ENCODE peak calls at places on chromosomes 16 and 17, in eight cellular contexts. W is hippocampal formation; S is posterior cingulate gyrus; B is stimulated activated CD8-positive, alpha-beta memory T cell treated with anti-CD3 and anti-CD28 coated beads, Interleukin-2, amount 100 ng/mL, for 1 hour; Y is substantia nigra; J is DND-41; G is caudate nucleus; R is ACHN. T is an unnamed sample.

GRCh38 chr16:3594316-3595109 is 16.9 kb downstream of the SLX4 start:
- DNase-seq in W (no peak), S (no peak), B (no peak), Y (no peak), J (no peak), G (no peak), R (no peak), T (no peak)

GRCh38 chr17:81481011-81481799 is 31.4 kb downstream of the ACTG1 start:
- DNase-seq in W (peak), S (peak), B (peak), Y (peak), J (peak), G (peak), R (no peak), T (peak)

GRCh38 chr16:89295071-89295900 is 77.8 kb downstream of the ZNF778 start:
- DNase-seq in W (no peak), S (no peak), B (no peak), Y (no peak), J (no peak), G (no peak), R (no peak), T (no peak)

GRCh38 chr16:23836404-23837291 is 865 bp downstream of the PRKCB start:
- DNase-seq in W (no peak), S (peak), B (no peak), Y (peak), J (peak), G (no peak), R (no peak), T (no peak)

GRCh38 chr17:47205419-47205963 is 3.7 kb upstream of the MYL4 start:
- DNase-seq in W (no peak), S (no peak), B (no peak), Y (no peak), J (peak), G (no peak), R (peak), T (no peak)

GRCh38 chr16:24499193-24499814 is 40.1 kb upstream of the RBBP6 start:
- DNase-seq in W (peak), S (peak), B (no peak), Y (no peak), J (peak), G (peak), R (peak), T (peak)

GRCh38 chr17:63646492-63646815 is 24.2 kb downstream of the MAP3K3 start:
- DNase-seq in W (no peak), S (no peak), B (no peak), Y (no peak), J (no peak), G (no peak), R (no peak), T (no peak)

GRCh38 chr17:15649861-15650391 is 30.4 kb upstream of the FBXW10B start:
- DNase-seq in W (no peak), S (no peak), B (no peak), Y (no peak), J (no peak), G (no peak), R (peak), T (peak)

GRCh38 chr16:57394444-57394843 is 10.1 kb upstream of the CCL17 start:
- DNase-seq in W (no peak), S (no peak), B (no peak), Y (no peak), J (no peak), G (no peak), R (no peak), T (no peak)

GRCh38 chr17:951388-952132 is 28.0 kb downstream of the NXN start:
- DNase-seq in W (no peak), S (no peak), B (no peak), Y (no peak), J (no peak), G (no peak), R (peak), T (no peak)

GRCh38 chr16:81494888-81495287 is 50.3 kb downstream of the CMIP start:
- DNase-seq in W (no peak), S (no peak), B (no peak), Y (no peak), J (no peak), G (no peak), R (no peak), T (no peak)

GRCh38 chr16:19113577-19114358 is at the start of gene ITPRIPL2:
- DNase-seq in W (peak), S (peak), B (no peak), Y (peak), J (no peak), G (peak), R (peak), T (peak)